ENCODE peak calls at places on chromosomes 13 and 19, in five cellular contexts. G is PC-3, B is IMR-90, N is H9, P is astrocyte. E is an unnamed sample.
A peak's percentile ranks its signal among the peaks of the same experiment; 100 is the strongest.

GRCh38 chr13:26881154-26881553 is 120.6 kb upstream of the GPR12 start:
- DNase-seq in G (peak; percentile 72), B (peak; percentile 47), N (no peak), P (peak; percentile 20), E (peak; percentile 44)

GRCh38 chr13:75442736-75443234 is 39.2 kb downstream of the TBC1D4 start:
- DNase-seq in G (no peak), B (peak; percentile 13), N (no peak), P (no peak), E (peak; percentile 46)

GRCh38 chr13:41577437-41577836 is 120.1 kb downstream of the RGCC start:
- DNase-seq in G (no peak), B (peak; percentile 16), N (no peak), P (no peak), E (no peak)

GRCh38 chr19:51370230-51370629 is 1.4 kb upstream of the CLDND2 start:
- DNase-seq in G (no peak), B (no peak), N (no peak), P (no peak), E (no peak)

GRCh38 chr19:31515931-31516330 is 166.7 kb upstream of the TSHZ3 start:
- DNase-seq in G (no peak), B (no peak), N (no peak), P (no peak), E (no peak)

GRCh38 chr19:45528149-45528743 is 21.0 kb downstream of the VASP start:
- DNase-seq in G (peak; percentile 90), B (peak; percentile 56), N (peak; percentile 83), P (peak; percentile 69), E (peak; percentile 43)

GRCh38 chr13:77698211-77699058 is 948 bp downstream of the SLAIN1 start:
- DNase-seq in G (peak; percentile 24), B (no peak), N (peak; percentile 57), P (no peak), E (peak; percentile 5)

GRCh38 chr19:46610851-46611770 is 10.0 kb downstream of the CALM3 start:
- DNase-seq in G (no peak), B (peak; percentile 36), N (no peak), P (peak; percentile 66), E (peak; percentile 25)

GRCh38 chr13:39186205-39186880 is 148.1 kb downstream of the NHLRC3 start:
- DNase-seq in G (no peak), B (no peak), N (no peak), P (no peak), E (no peak)

GRCh38 chr19:50870417-50871089 is 2.7 kb upstream of the KLK2 start:
- DNase-seq in G (no peak), B (peak; percentile 3), N (peak; percentile 71), P (no peak), E (no peak)

GRCh38 chr13:73698859-73699258 is 435.3 kb downstream of the KLF12 start:
- DNase-seq in G (no peak), B (peak; percentile 44), N (no peak), P (peak; percentile 18), E (no peak)

GRCh38 chr13:50192272-50192813 is 177.1 kb downstream of the KCNRG start:
- DNase-seq in G (no peak), B (no peak), N (no peak), P (no peak), E (no peak)

GRCh38 chr19:11849264-11849615 is 714 bp downstream of the ZNF439 start:
- DNase-seq in G (no peak), B (no peak), N (no peak), P (peak; percentile 4), E (peak; percentile 9)

GRCh38 chr13:41122838-41123237 is 9.8 kb downstream of the KBTBD6 start:
- DNase-seq in G (no peak), B (no peak), N (no peak), P (no peak), E (no peak)

GRCh38 chr13:79662882-79663281 is 181.9 kb downstream of the NDFIP2 start:
- DNase-seq in G (peak; percentile 19), B (no peak), N (no peak), P (no peak), E (peak; percentile 20)

GRCh38 chr13:40786568-40786996 is 2.8 kb upstream of the SLC25A15 start:
- DNase-seq in G (no peak), B (peak; percentile 61), N (peak; percentile 8), P (no peak), E (peak; percentile 41)

GRCh38 chr19:7932276-7932929 is 6.5 kb upstream of the CTXN1 start:
- DNase-seq in G (no peak), B (no peak), N (no peak), P (no peak), E (no peak)

GRCh38 chr19:7932930-7933300 is 7.0 kb upstream of the CTXN1 start:
- DNase-seq in G (no peak), B (no peak), N (no peak), P (no peak), E (no peak)

GRCh38 chr19:7931221-7932061 is 5.5 kb upstream of the CTXN1 start:
- DNase-seq in G (no peak), B (no peak), N (no peak), P (no peak), E (no peak)

GRCh38 chr19:7928741-7929701 is 3.1 kb upstream of the CTXN1 start:
- DNase-seq in G (peak; percentile 87), B (peak; percentile 88), N (peak; percentile 79), P (peak; percentile 76), E (peak; percentile 84)

GRCh38 chr19:7930765-7931164 is 4.8 kb upstream of the CTXN1 start:
- DNase-seq in G (no peak), B (no peak), N (no peak), P (no peak), E (no peak)
- H3K9ac ChIP-seq in G (no peak overlapping the region), B (no peak overlapping the region), N (no peak overlapping the region), P (no peak overlapping the region), E (no peak overlapping the region)

DNA sequence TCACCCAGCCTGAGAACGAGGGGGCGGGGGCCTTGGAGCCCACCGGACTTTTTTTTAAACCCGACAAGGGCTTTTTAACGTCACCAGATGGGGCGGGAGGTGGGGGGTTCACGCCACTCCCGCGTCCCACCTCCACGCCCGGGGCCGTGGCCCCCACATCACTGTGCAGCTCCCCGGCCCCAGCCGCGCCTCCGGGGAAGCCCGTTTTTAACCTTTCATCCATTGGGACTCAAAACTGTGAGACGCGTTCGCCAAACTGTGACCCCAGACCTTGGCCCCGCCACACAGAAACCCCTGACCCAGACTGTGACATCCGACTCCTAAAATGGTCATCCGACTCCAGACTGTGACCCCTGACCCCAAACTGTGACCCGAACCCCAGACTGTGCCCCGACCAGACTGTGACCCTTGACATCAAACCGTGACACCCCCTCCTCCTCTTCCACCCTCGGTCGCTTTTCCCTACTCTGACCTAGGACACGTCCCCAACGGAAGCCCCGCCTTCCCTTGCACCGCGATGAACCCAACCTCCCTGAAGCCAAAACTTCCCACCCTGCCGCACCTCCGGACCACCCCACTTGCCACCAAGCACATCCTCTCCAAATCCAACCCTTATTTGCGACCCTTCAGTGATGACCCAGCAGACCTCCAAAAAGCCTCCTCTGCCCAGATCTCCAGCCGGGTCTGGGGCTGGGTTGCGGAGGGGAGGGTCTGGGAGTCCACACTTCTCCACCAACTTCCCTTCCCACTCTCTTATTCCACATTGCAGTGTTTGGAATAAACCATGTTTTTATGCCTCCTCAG is 1.5 kb upstream of the GRWD1 start:
- DNase-seq in G (no peak), B (no peak), N (peak; percentile 41), P (no peak), E (no peak)
- H3K9ac ChIP-seq in G (peak overlapping the region; percentile 97), B (peak overlapping the region; percentile 15), N (no peak overlapping the region), P (peak overlapping the region; percentile 95), E (no peak overlapping the region)

GRCh38 chr19:7152568-7152967 is 83.1 kb downstream of the ZNF557 start:
- DNase-seq in G (no peak), B (no peak), N (peak; percentile 32), P (no peak), E (peak; percentile 9)
- H3K9ac ChIP-seq in G (no peak overlapping the region), B (no peak overlapping the region), N (no peak overlapping the region), P (no peak overlapping the region), E (no peak overlapping the region)

GRCh38 chr19:1373534-1374249 is 10.0 kb upstream of the NDUFS7 start:
- DNase-seq in G (no peak), B (peak; percentile 66), N (no peak), P (no peak), E (peak; percentile 28)
- H3K9ac ChIP-seq in G (no peak overlapping the region), B (no peak overlapping the region), N (no peak overlapping the region), P (peak overlapping the region; percentile 20), E (no peak overlapping the region)

DNA sequence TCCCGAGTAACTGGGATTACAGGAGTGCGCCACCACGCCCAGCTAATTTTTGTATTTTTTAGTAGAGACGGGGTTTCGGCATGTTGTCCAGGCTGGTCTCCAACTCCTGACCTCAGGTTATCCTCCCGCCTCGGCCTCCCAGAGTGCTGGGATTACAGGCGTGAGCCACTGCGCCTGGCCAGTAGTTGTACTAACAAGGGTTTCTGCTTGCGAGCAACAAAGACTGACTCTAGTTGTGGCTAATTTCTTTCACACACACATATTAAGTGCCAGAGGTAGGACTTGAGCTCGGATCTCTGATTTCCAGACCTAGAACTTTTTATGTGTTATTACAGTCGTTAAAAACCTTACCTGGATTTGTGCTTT is 628 bp upstream of the PCCA start:
- DNase-seq in G (no peak), B (no peak), N (no peak), P (no peak), E (no peak)
- H3K9ac ChIP-seq in G (peak overlapping the region; percentile 60), B (peak overlapping the region; percentile 78), N (peak overlapping the region; percentile 60), P (peak overlapping the region; percentile 95), E (no peak overlapping the region)

DNA sequence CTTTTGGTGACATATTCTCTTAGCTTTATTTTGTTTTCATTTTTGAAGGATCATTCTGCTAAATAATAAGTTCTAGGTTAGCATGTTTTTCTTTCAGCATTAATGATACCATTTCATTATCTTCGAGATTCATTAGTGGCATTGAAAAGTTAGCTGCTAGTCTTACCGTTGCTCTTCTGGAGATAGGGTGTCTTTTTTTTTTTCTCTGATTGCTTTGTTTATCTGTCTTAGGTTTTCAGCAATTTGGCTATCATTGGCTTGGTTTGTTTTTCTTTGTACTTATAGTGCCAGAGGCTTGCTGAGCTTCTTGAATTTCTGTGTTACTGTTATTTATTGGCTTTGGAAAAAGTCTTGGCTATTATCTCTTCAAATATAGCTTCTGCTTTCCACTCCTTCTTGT is 102.6 kb upstream of the CSNK1A1L start:
- DNase-seq in G (no peak), B (peak; percentile 5), N (no peak), P (no peak), E (peak; percentile 4)
- H3K9ac ChIP-seq in G (no peak overlapping the region), B (no peak overlapping the region), N (no peak overlapping the region), P (peak overlapping the region; percentile 67), E (no peak overlapping the region)

GRCh38 chr19:1560281-1560882 is 7.7 kb downstream of the MEX3D start:
- DNase-seq in G (no peak), B (no peak), N (no peak), P (no peak), E (no peak)
- H3K9ac ChIP-seq in G (no peak overlapping the region), B (no peak overlapping the region), N (no peak overlapping the region), P (no peak overlapping the region), E (no peak overlapping the region)

GRCh38 chr19:3375221-3376088 is 9.1 kb downstream of the NFIC start:
- DNase-seq in G (no peak), B (peak; percentile 70), N (no peak), P (peak; percentile 71), E (peak; percentile 85)

GRCh38 chr19:3370728-3371591 is 4.6 kb downstream of the NFIC start:
- DNase-seq in G (no peak), B (no peak), N (no peak), P (no peak), E (no peak)

GRCh38 chr19:3373971-3374368 is 7.6 kb downstream of the NFIC start:
- DNase-seq in G (no peak), B (no peak), N (no peak), P (no peak), E (no peak)

GRCh38 chr19:3372413-3372812 is 6.0 kb downstream of the NFIC start:
- DNase-seq in G (no peak), B (no peak), N (no peak), P (no peak), E (no peak)

GRCh38 chr19:3374369-3375112 is 8.2 kb downstream of the NFIC start:
- DNase-seq in G (no peak), B (no peak), N (no peak), P (no peak), E (no peak)
- H3K9ac ChIP-seq in G (no peak overlapping the region), B (no peak overlapping the region), N (no peak overlapping the region), P (peak overlapping the region; percentile 25), E (no peak overlapping the region)

E was measured in fibroblast of lung.